ENCODE peak calls at places on chromosomes 2 and 18, in eight cellular contexts. One of them, this sample, is unnamed.

GRCh38 chr2:232667989-232668583 is 29.0 kb upstream of the GIGYF2 start:
- DNase-seq in A549: no peak
- DNase-seq in Panc1: no peak
- DNase-seq in K562: no peak
- DNase-seq in HCT116: no peak
- DNase-seq in GM12878: no peak
- DNase-seq in HepG2: no peak
- DNase-seq in SK-N-SH: no peak
- DNase-seq in this sample: no peak

GRCh38 chr2:18966131-18966530 is 376.8 kb upstream of the NT5C1B start:
- DNase-seq in A549: no peak
- DNase-seq in Panc1: no peak
- DNase-seq in K562: no peak
- DNase-seq in HCT116: no peak
- DNase-seq in GM12878: no peak
- DNase-seq in HepG2: no peak
- DNase-seq in SK-N-SH: no peak
- DNase-seq in this sample: no peak

GRCh38 chr2:19675856-19676460 is 225.8 kb downstream of the TTC32 start:
- DNase-seq in A549: no peak
- DNase-seq in Panc1: no peak
- DNase-seq in K562: no peak
- DNase-seq in HCT116: no peak
- DNase-seq in GM12878: no peak
- DNase-seq in HepG2: no peak
- DNase-seq in SK-N-SH: no peak
- DNase-seq in this sample: no peak

GRCh38 chr2:148680462-148680861 is 35.9 kb downstream of the EPC2 start:
- DNase-seq in A549: no peak
- DNase-seq in Panc1: no peak
- DNase-seq in K562: no peak
- DNase-seq in HCT116: no peak
- DNase-seq in GM12878: no peak
- DNase-seq in HepG2: no peak
- DNase-seq in SK-N-SH: no peak
- DNase-seq in this sample: no peak

GRCh38 chr2:143261986-143262784 is 133.0 kb downstream of the ARHGAP15 start:
- DNase-seq in A549: no peak
- DNase-seq in Panc1: no peak
- DNase-seq in K562: no peak
- DNase-seq in HCT116: no peak
- DNase-seq in GM12878: no peak
- DNase-seq in HepG2: no peak
- DNase-seq in SK-N-SH: no peak
- DNase-seq in this sample: no peak

GRCh38 chr2:67268806-67269205 is 128.3 kb upstream of the ETAA1 start:
- DNase-seq in A549: no peak
- DNase-seq in Panc1: no peak
- DNase-seq in K562: no peak
- DNase-seq in HCT116: no peak
- DNase-seq in GM12878: no peak
- DNase-seq in HepG2: no peak
- DNase-seq in SK-N-SH: no peak
- DNase-seq in this sample: no peak

GRCh38 chr2:156005531-156005930 is 327.0 kb downstream of the NR4A2 start:
- DNase-seq in A549: no peak
- DNase-seq in Panc1: no peak
- DNase-seq in K562: no peak
- DNase-seq in HCT116: no peak
- DNase-seq in GM12878: no peak
- DNase-seq in HepG2: no peak
- DNase-seq in SK-N-SH: no peak
- DNase-seq in this sample: no peak

GRCh38 chr2:238339395-238339780 is 19.1 kb downstream of the TRAF3IP1 start:
- DNase-seq in A549: no peak
- DNase-seq in Panc1: no peak
- DNase-seq in K562: no peak
- DNase-seq in HCT116: no peak
- DNase-seq in GM12878: no peak
- DNase-seq in HepG2: no peak
- DNase-seq in SK-N-SH: no peak
- DNase-seq in this sample: no peak

GRCh38 chr2:45397292-45397691 is 213.8 kb downstream of the SRBD1 start:
- DNase-seq in A549: no peak
- DNase-seq in Panc1: no peak
- DNase-seq in K562: no peak
- DNase-seq in HCT116: no peak
- DNase-seq in GM12878: no peak
- DNase-seq in HepG2: no peak
- DNase-seq in SK-N-SH: no peak
- DNase-seq in this sample: no peak

GRCh38 chr2:144583741-144584453 is 64.0 kb upstream of the ZEB2 start:
- DNase-seq in A549: no peak
- DNase-seq in Panc1: no peak
- DNase-seq in K562: no peak
- DNase-seq in HCT116: no peak
- DNase-seq in GM12878: no peak
- DNase-seq in HepG2: no peak
- DNase-seq in SK-N-SH: no peak
- DNase-seq in this sample: no peak

GRCh38 chr2:234681206-234681605 is 184.3 kb upstream of the ARL4C start:
- DNase-seq in A549: no peak
- DNase-seq in Panc1: no peak
- DNase-seq in K562: no peak
- DNase-seq in HCT116: no peak
- DNase-seq in GM12878: no peak
- DNase-seq in HepG2: no peak
- DNase-seq in SK-N-SH: no peak
- DNase-seq in this sample: no peak

GRCh38 chr18:25144835-25145234 is 207.1 kb downstream of the ZNF521 start:
- DNase-seq in A549: no peak
- DNase-seq in Panc1: no peak
- DNase-seq in K562: no peak
- DNase-seq in HCT116: no peak
- DNase-seq in GM12878: no peak
- DNase-seq in HepG2: peak; percentile 0
- DNase-seq in SK-N-SH: no peak
- DNase-seq in this sample: no peak

GRCh38 chr2:66839551-66840320 is 404.8 kb downstream of the MEIS1 start:
- DNase-seq in A549: no peak
- DNase-seq in Panc1: no peak
- DNase-seq in K562: no peak
- DNase-seq in HCT116: no peak
- DNase-seq in GM12878: no peak
- DNase-seq in HepG2: no peak
- DNase-seq in SK-N-SH: no peak
- DNase-seq in this sample: no peak

GRCh38 chr2:215951558-215951957 is 61.8 kb downstream of the MREG start:
- DNase-seq in A549: no peak
- DNase-seq in Panc1: no peak
- DNase-seq in K562: no peak
- DNase-seq in HCT116: no peak
- DNase-seq in GM12878: no peak
- DNase-seq in HepG2: peak; percentile 76
- DNase-seq in SK-N-SH: no peak
- DNase-seq in this sample: no peak

GRCh38 chr18:58288922-58289797 is 245.1 kb downstream of the NEDD4L start:
- DNase-seq in A549: no peak
- DNase-seq in Panc1: no peak
- DNase-seq in K562: no peak
- DNase-seq in HCT116: no peak
- DNase-seq in GM12878: no peak
- DNase-seq in HepG2: no peak
- DNase-seq in SK-N-SH: no peak
- DNase-seq in this sample: no peak

GRCh38 chr2:21041943-21042707 is 1.7 kb downstream of the APOB start:
- DNase-seq in A549: no peak
- DNase-seq in Panc1: no peak
- DNase-seq in K562: no peak
- DNase-seq in HCT116: no peak
- DNase-seq in GM12878: no peak
- DNase-seq in HepG2: peak; percentile 92
- DNase-seq in SK-N-SH: peak; percentile 72
- DNase-seq in this sample: peak; percentile 5

GRCh38 chr2:178391701-178392100 is 59.3 kb downstream of the PRKRA start:
- DNase-seq in A549: no peak
- DNase-seq in Panc1: no peak
- DNase-seq in K562: no peak
- DNase-seq in HCT116: no peak
- DNase-seq in GM12878: no peak
- DNase-seq in HepG2: no peak
- DNase-seq in SK-N-SH: no peak
- DNase-seq in this sample: no peak

DNA sequence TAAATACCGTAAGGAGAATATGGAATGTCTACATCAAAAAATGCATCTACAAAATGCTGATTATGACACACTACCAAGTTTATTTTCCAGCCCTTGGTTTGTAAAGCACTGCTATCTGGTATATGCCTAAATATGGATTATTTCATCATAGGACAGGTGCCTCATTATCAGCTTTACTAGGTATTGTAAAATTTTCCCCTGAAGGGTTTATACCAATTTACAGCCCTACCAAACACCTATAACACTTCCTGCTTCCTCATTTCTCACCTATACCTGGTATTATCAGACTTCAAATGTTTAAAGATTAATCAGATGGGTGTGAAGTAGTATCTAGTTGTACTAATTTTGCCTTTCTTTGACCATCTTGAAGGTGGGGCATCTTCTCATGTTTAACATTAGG is 26.8 kb downstream of the RMND5A start:
- DNase-seq in A549: no peak
- DNase-seq in Panc1: no peak
- DNase-seq in K562: no peak
- DNase-seq in HCT116: no peak
- DNase-seq in GM12878: no peak
- DNase-seq in HepG2: no peak
- DNase-seq in SK-N-SH: no peak
- DNase-seq in this sample: no peak
- H3K4me1 ChIP-seq in A549: peaks cover 10% of the 10 kb centered on the region
- H3K4me1 ChIP-seq in Panc1: no peaks in the 10 kb centered on the region
- H3K4me1 ChIP-seq in K562: peaks cover 7% of the 10 kb centered on the region
- H3K4me1 ChIP-seq in HCT116: no peaks in the 10 kb centered on the region
- H3K4me1 ChIP-seq in GM12878: no peaks in the 10 kb centered on the region
- H3K4me1 ChIP-seq in HepG2: no peaks in the 10 kb centered on the region
- H3K4me1 ChIP-seq in SK-N-SH: no peaks in the 10 kb centered on the region
- H3K4me1 ChIP-seq in this sample: peaks cover 9% of the 10 kb centered on the region

GRCh38 chr2:174971868-174972781 is 33.1 kb downstream of the CHN1 start:
- DNase-seq in A549: peak; percentile 41
- DNase-seq in Panc1: peak; percentile 25
- DNase-seq in K562: no peak
- DNase-seq in HCT116: peak; percentile 21
- DNase-seq in GM12878: no peak
- DNase-seq in HepG2: no peak
- DNase-seq in SK-N-SH: peak; percentile 25
- DNase-seq in this sample: no peak

GRCh38 chr2:174974131-174974530 is 31.1 kb downstream of the CHN1 start:
- DNase-seq in A549: no peak
- DNase-seq in Panc1: no peak
- DNase-seq in K562: no peak
- DNase-seq in HCT116: no peak
- DNase-seq in GM12878: no peak
- DNase-seq in HepG2: no peak
- DNase-seq in SK-N-SH: no peak
- DNase-seq in this sample: no peak

GRCh38 chr2:174970092-174970491 is 35.1 kb downstream of the CHN1 start:
- DNase-seq in A549: no peak
- DNase-seq in Panc1: no peak
- DNase-seq in K562: no peak
- DNase-seq in HCT116: no peak
- DNase-seq in GM12878: no peak
- DNase-seq in HepG2: no peak
- DNase-seq in SK-N-SH: no peak
- DNase-seq in this sample: no peak

GRCh38 chr2:174969091-174969734 is 36.0 kb downstream of the CHN1 start:
- DNase-seq in A549: no peak
- DNase-seq in Panc1: no peak
- DNase-seq in K562: no peak
- DNase-seq in HCT116: no peak
- DNase-seq in GM12878: no peak
- DNase-seq in HepG2: no peak
- DNase-seq in SK-N-SH: no peak
- DNase-seq in this sample: no peak

GRCh38 chr2:174972924-174973323 is 32.3 kb downstream of the CHN1 start:
- DNase-seq in A549: peak; percentile 16
- DNase-seq in Panc1: no peak
- DNase-seq in K562: no peak
- DNase-seq in HCT116: no peak
- DNase-seq in GM12878: no peak
- DNase-seq in HepG2: no peak
- DNase-seq in SK-N-SH: no peak
- DNase-seq in this sample: no peak
- H3K4me3 ChIP-seq in A549: peak overlapping the region; percentile 5
- H3K4me3 ChIP-seq in Panc1: no peak overlapping the region
- H3K4me3 ChIP-seq in K562: no peak overlapping the region
- H3K4me3 ChIP-seq in HCT116: no peak overlapping the region
- H3K4me3 ChIP-seq in GM12878: no peak overlapping the region
- H3K4me3 ChIP-seq in HepG2: no peak overlapping the region
- H3K4me3 ChIP-seq in SK-N-SH: no peak overlapping the region
- H3K4me3 ChIP-seq in this sample: no peak overlapping the region

GRCh38 chr2:101706819-101707177 is 9.3 kb downstream of the MAP4K4 start:
- DNase-seq in A549: no peak
- DNase-seq in Panc1: no peak
- DNase-seq in K562: no peak
- DNase-seq in HCT116: no peak
- DNase-seq in GM12878: peak; percentile 27
- DNase-seq in HepG2: no peak
- DNase-seq in SK-N-SH: no peak
- DNase-seq in this sample: no peak

GRCh38 chr2:101699939-101700442 is 2.5 kb downstream of the MAP4K4 start:
- DNase-seq in A549: peak; percentile 23
- DNase-seq in Panc1: no peak
- DNase-seq in K562: no peak
- DNase-seq in HCT116: no peak
- DNase-seq in GM12878: no peak
- DNase-seq in HepG2: peak; percentile 50
- DNase-seq in SK-N-SH: no peak
- DNase-seq in this sample: peak; percentile 36

GRCh38 chr2:101706121-101706818 is 8.8 kb downstream of the MAP4K4 start:
- DNase-seq in A549: no peak
- DNase-seq in Panc1: no peak
- DNase-seq in K562: no peak
- DNase-seq in HCT116: no peak
- DNase-seq in GM12878: no peak
- DNase-seq in HepG2: no peak
- DNase-seq in SK-N-SH: no peak
- DNase-seq in this sample: no peak

GRCh38 chr2:101704046-101704466 is 6.5 kb downstream of the MAP4K4 start:
- DNase-seq in A549: no peak
- DNase-seq in Panc1: no peak
- DNase-seq in K562: no peak
- DNase-seq in HCT116: no peak
- DNase-seq in GM12878: no peak
- DNase-seq in HepG2: no peak
- DNase-seq in SK-N-SH: no peak
- DNase-seq in this sample: no peak

GRCh38 chr2:101704816-101705565 is 7.5 kb downstream of the MAP4K4 start:
- DNase-seq in A549: no peak
- DNase-seq in Panc1: no peak
- DNase-seq in K562: no peak
- DNase-seq in HCT116: no peak
- DNase-seq in GM12878: no peak
- DNase-seq in HepG2: no peak
- DNase-seq in SK-N-SH: no peak
- DNase-seq in this sample: no peak
- TF ChIP-seq REST in A549: no peak
- TF ChIP-seq REST in Panc1: no peak
- TF ChIP-seq REST in K562: no peak
- TF ChIP-seq REST in HCT116: no peak
- TF ChIP-seq REST in GM12878: no peak
- TF ChIP-seq REST in HepG2: no peak
- TF ChIP-seq REST in SK-N-SH: no peak
- TF ChIP-seq REST in this sample: no peak

GRCh38 chr2:96535331-96535730 is 1.2 kb upstream of the ARID5A start:
- DNase-seq in A549: no peak
- DNase-seq in Panc1: no peak
- DNase-seq in K562: no peak
- DNase-seq in HCT116: no peak
- DNase-seq in GM12878: no peak
- DNase-seq in HepG2: no peak
- DNase-seq in SK-N-SH: no peak
- DNase-seq in this sample: no peak
- H3K4me1 ChIP-seq in A549: peaks cover 42% of the 10 kb centered on the region
- H3K4me1 ChIP-seq in Panc1: peaks cover 77% of the 10 kb centered on the region
- H3K4me1 ChIP-seq in K562: peaks cover 13% of the 10 kb centered on the region
- H3K4me1 ChIP-seq in HCT116: peaks cover 18% of the 10 kb centered on the region
- H3K4me1 ChIP-seq in GM12878: peaks cover 55% of the 10 kb centered on the region
- H3K4me1 ChIP-seq in HepG2: peaks cover 58% of the 10 kb centered on the region
- H3K4me1 ChIP-seq in SK-N-SH: peaks cover 34% of the 10 kb centered on the region
- H3K4me1 ChIP-seq in this sample: peaks cover 37% of the 10 kb centered on the region

This sample was measured in GM23338.